ENCODE peak calls at places on chromosome 17, in eight cellular contexts. W is effector memory CD4-positive, alpha-beta T cell; Q is upper lobe of right lung; O is NT2/D1; G is vagina; C is naive thymus-derived CD4-positive, alpha-beta T cell; T is thyroid gland; Z is suprapubic skin. X is an unnamed sample. For H3K36me3 and H3K4me1, the result is how much of the 10 kb centered on the place peaks cover.

GRCh38 chr17:35797918-35798317 is 2.5 kb upstream of the MMP28 start:
- DNase-seq in T (no peak), Z (no peak), W (no peak), C (no peak), G (peak), Q (no peak), O (no peak), X (no peak)

GRCh38 chr17:77444653-77445029 is 303.9 kb downstream of the SEC14L1 start:
- DNase-seq in G (no peak), C (no peak), T (no peak), W (no peak), Z (no peak), Q (no peak), O (no peak), X (no peak)

GRCh38 chr17:5065227-5065744 is 13.0 kb upstream of the ZFP3 start:
- DNase-seq in Z (no peak), T (peak), O (no peak), C (no peak), Q (no peak), G (no peak), W (no peak), X (no peak)

GRCh38 chr17:32590974-32591373 is 104.2 kb downstream of the CDK5R1 start:
- DNase-seq in T (no peak), Q (no peak), W (no peak), O (no peak), G (no peak), C (no peak), Z (no peak), X (no peak)

GRCh38 chr17:29623283-29623647 is 553 bp upstream of the CORO6 start:
- DNase-seq in O (no peak), G (no peak), Q (no peak), T (no peak), C (no peak), W (no peak), Z (no peak), X (no peak)

GRCh38 chr17:30376621-30377452 is 1.9 kb upstream of the CPD start:
- DNase-seq in Z (no peak), C (no peak), W (no peak), G (no peak), O (no peak), Q (peak), T (peak), X (no peak)

GRCh38 chr17:5557485-5557884 is 26.8 kb downstream of the NLRP1 start:
- DNase-seq in G (no peak), O (no peak), Z (peak), C (no peak), T (no peak), Q (no peak), W (no peak), X (no peak)

GRCh38 chr17:32551186-32551955 is 64.6 kb downstream of the CDK5R1 start:
- DNase-seq in T (no peak), Q (no peak), Z (no peak), O (no peak), G (no peak), W (no peak), C (no peak), X (no peak)

GRCh38 chr17:77928519-77929179 is 29.9 kb upstream of the TNRC6C start:
- DNase-seq in C (no peak), O (no peak), Q (no peak), G (no peak), W (no peak), T (no peak), Z (no peak), X (no peak)

GRCh38 chr17:76082326-76083251 is 3.6 kb downstream of the ZACN start:
- DNase-seq in W (no peak), O (no peak), C (no peak), G (no peak), Z (no peak), Q (peak), T (no peak), X (no peak)

GRCh38 chr17:13114601-13115024 is 96.8 kb upstream of the ELAC2 start:
- DNase-seq in Z (no peak), G (no peak), O (peak), Q (no peak), T (no peak), C (no peak), W (no peak), X (peak)

GRCh38 chr17:28552201-28552999 is at the start of gene UNC119:
- DNase-seq in G (no peak), W (peak), C (peak), Q (peak), T (peak), O (no peak), Z (peak), X (no peak)

GRCh38 chr17:17681187-17681743 is at the start of gene RAI1:
- DNase-seq in W (peak), C (peak), G (no peak), O (no peak), Q (peak), T (peak), Z (no peak), X (no peak)

GRCh38 chr17:21549107-21549687 is 143.1 kb upstream of the KCNJ18 start:
- DNase-seq in C (no peak), Q (no peak), G (no peak), W (no peak), Z (no peak), T (no peak), O (no peak), X (no peak)

GRCh38 chr17:72987166-72987565 is 105.3 kb downstream of the SLC39A11 start:
- DNase-seq in W (no peak), T (no peak), G (no peak), C (no peak), Q (no peak), Z (no peak), O (no peak), X (no peak)

GRCh38 chr17:19247423-19247822 is 10.3 kb downstream of the EPN2 start:
- DNase-seq in C (no peak), O (no peak), Q (no peak), G (no peak), W (no peak), T (no peak), Z (no peak), X (no peak)

GRCh38 chr17:49016775-49017463 is 19.7 kb downstream of the IGF2BP1 start:
- DNase-seq in O (no peak), T (peak), C (no peak), G (peak), Z (no peak), W (no peak), Q (peak), X (no peak)

GRCh38 chr17:76170114-76170513 is 29.1 kb upstream of the FOXJ1 start:
- DNase-seq in G (no peak), T (no peak), Q (no peak), Z (no peak), O (no peak), C (no peak), W (no peak), X (no peak)

GRCh38 chr17:35242805-35243458 is at the start of gene SLFN5:
- DNase-seq in G (no peak), Q (peak), O (peak), W (peak), C (peak), T (peak), Z (peak), X (peak)

GRCh38 chr17:15914400-15915165 is 30.3 kb upstream of the ADORA2B start:
- DNase-seq in G (no peak), Z (no peak), O (no peak), W (no peak), C (no peak), T (no peak), Q (no peak), X (no peak)

GRCh38 chr17:28018439-28019070 is 23.9 kb upstream of the NLK start:
- DNase-seq in Z (no peak), G (no peak), Q (no peak), O (no peak), W (no peak), C (no peak), T (peak), X (no peak)

GRCh38 chr17:57515662-57516211 is 229.4 kb downstream of the CCDC182 start:
- DNase-seq in G (no peak), Z (no peak), O (no peak), Q (no peak), W (no peak), T (no peak), C (no peak), X (no peak)

GRCh38 chr17:17628388-17629008 is 37.0 kb upstream of the PEMT start:
- DNase-seq in O (no peak), G (no peak), Z (no peak), T (no peak), C (peak), Q (no peak), W (peak), X (no peak)

GRCh38 chr17:73357318-73357717 is 45.5 kb upstream of the CDC42EP4 start:
- DNase-seq in G (no peak), Q (no peak), C (no peak), O (no peak), Z (no peak), T (no peak), W (no peak), X (no peak)

GRCh38 chr17:46979023-46979870 is at the start of gene RPRML:
- DNase-seq in T (peak), O (no peak), W (no peak), Q (no peak), C (no peak), Z (no peak), G (no peak), X (no peak)

GRCh38 chr17:74288785-74289184 is 14.8 kb downstream of the DNAI2 start:
- DNase-seq in T (no peak), Q (no peak), G (no peak), O (no peak), C (no peak), Z (no peak), W (no peak), X (no peak)

GRCh38 chr17:48555183-48555615 is 10.3 kb upstream of the HOXB2 start:
- DNase-seq in Z (no peak), G (no peak), Q (no peak), O (no peak), T (no peak), C (peak), W (no peak), X (no peak)

GRCh38 chr17:31508310-31509094 is 117.0 kb downstream of the RAB11FIP4 start:
- DNase-seq in C (peak), Z (no peak), T (no peak), G (no peak), O (no peak), Q (no peak), W (peak), X (no peak)

GRCh38 chr17:32486091-32486700 is 597 bp upstream of the CDK5R1 start:
- DNase-seq in T (peak), W (peak), O (peak), C (peak), G (no peak), Z (no peak), Q (peak), X (no peak)

GRCh38 chr17:8647202-8647601 is 16.7 kb upstream of the MYH10 start:
- DNase-seq in G (no peak), Q (no peak), T (no peak), O (no peak), W (no peak), Z (no peak), C (no peak), X (no peak)

GRCh38 chr17:62704381-62704971 is 77.0 kb downstream of the MRC2 start:
- DNase-seq in Q (peak), O (no peak), W (no peak), C (no peak), T (peak), G (peak), Z (peak), X (no peak)
- H3K4me3 ChIP-seq in Q (peak), O (peak), W (peak), C (peak), T (no peak), G (peak), Z (peak), X (peak)

DNA sequence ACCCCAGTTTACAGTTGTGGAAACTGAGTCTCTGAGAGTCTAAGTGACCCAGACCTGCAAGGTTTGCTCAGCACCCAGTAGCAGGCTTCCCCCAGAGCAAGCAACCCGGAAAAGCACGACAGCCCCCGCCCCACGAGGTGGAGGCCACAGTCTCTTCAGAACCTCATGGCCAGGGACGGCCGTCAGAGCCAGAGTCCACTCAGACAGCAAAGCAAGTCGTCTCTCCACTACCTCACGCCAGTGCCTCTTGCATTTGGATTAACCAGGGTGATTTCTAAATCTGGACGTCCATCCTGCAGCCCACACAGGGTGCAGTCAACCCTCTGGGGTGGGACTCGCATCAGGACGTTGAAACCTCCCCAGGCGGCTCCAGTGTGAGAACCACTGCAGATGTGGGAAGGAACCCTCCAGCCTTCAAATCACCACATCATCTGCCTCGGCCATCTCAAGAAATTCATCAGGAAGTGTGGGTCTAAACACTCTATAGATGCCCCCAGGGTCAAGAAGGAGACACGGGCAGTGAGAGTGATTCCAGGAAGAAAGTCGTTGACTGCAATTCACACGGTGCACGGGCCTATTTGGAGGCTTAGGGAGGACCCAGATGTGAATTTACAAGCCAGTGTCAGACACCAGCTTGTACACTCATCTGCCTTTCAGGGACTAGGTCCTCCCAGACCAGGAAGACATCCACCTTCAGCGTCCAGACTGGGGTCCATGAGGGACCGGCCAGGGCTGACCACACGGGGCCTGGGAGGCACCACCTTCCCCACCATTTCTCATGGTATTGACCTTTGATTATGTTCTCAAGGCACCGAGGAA is 20.2 kb upstream of the RBFOX3 start:
- DNase-seq in Q (peak), Z (peak), G (peak), O (no peak), T (no peak), W (no peak), C (no peak), X (no peak)
- H3K36me3 ChIP-seq in Q (under half), Z (under half), G (under half), O (under half), T (under half), W (under half), C (under half), X (under half)

DNA sequence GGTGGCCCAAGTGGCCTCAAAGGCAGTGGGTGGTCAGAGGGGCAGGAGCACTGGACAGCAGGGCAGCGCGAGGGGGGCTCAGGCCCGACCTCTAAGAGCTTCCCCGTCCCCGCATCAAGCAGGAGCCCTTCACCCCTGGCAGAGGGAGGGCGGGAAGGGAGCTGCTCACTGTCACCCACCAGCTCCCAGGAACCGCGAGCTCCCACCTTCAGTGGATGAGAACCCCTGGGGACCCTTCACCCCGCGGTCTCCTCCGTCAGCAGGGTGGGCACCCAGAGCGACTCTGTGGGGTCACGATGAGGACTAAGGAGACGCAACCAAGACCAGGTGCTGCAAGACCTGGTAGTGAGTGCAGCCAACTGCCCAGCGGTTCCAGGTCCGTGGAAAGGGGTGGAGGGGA is 13.6 kb downstream of the CEP131 start:
- DNase-seq in Z (no peak), Q (no peak), C (no peak), W (no peak), G (no peak), O (no peak), T (no peak), X (no peak)
- H3K4me1 ChIP-seq in Z (under half), Q (under half), C (under half), W (under half), G (under half), O (under half), T (under half), X (under half)

DNA sequence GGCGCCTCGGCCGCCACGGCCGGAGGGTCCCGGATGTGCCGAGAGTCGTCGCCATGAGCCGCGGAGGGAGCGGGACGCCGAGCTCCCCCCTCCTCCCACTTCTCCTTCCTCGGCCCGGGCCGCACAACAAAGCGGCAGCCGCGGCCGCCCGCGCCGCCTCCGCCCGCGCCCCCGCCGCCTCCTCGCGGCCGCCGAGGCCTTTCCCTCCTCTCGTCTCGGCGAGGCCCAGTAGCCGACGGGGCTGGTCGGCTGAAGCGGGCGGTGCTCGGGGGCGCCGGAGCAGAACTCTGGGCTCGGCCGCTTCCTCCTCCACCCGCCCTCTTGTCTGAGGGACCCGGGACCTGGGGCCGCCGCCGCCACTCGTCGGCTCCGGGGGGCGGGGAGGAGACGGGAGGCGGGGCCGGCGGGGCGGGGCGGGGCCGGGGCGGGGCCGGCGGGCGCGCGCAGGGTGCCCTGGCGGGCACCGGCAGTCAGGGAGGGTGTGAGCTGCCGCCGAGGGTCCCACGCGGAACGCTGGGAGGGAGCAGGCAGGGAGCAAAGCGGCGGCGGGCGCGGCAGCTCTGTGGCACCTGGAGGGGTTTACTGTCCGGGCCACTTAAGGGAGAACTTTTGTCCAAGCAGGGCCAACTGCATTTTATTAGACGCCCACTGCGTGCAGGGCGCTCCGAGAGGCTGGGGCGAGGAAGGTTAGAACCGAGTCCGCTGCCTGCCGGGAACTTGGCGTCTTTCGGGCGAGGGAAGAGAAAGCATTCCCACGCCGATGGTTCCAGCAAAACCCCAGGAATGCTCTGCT is at the start of gene SMURF2:
- DNase-seq in Q (peak), W (peak), G (no peak), T (peak), C (peak), Z (peak), O (peak), X (no peak)
- H3K4me3 ChIP-seq in Q (peak), W (peak), G (peak), T (peak), C (peak), Z (peak), O (peak), X (peak)

GRCh38 chr17:1056761-1057160 is 59.8 kb downstream of the TIMM22 start:
- DNase-seq in W (no peak), T (no peak), O (no peak), C (no peak), Q (no peak), G (no peak), Z (no peak), X (no peak)

GRCh38 chr17:1055751-1056645 is 59.1 kb downstream of the TIMM22 start:
- DNase-seq in T (peak), O (peak), Q (no peak), Z (no peak), W (peak), C (peak), G (no peak), X (no peak)

GRCh38 chr17:1054656-1055055 is 57.7 kb downstream of the TIMM22 start:
- DNase-seq in C (no peak), T (no peak), Z (no peak), Q (no peak), O (no peak), G (no peak), W (no peak), X (no peak)

GRCh38 chr17:1053661-1054360 is 56.9 kb downstream of the TIMM22 start:
- DNase-seq in Z (no peak), T (no peak), Q (no peak), G (no peak), C (no peak), W (no peak), O (no peak), X (no peak)

GRCh38 chr17:1055231-1055630 is 58.3 kb downstream of the TIMM22 start:
- DNase-seq in Q (no peak), G (no peak), O (no peak), T (no peak), Z (no peak), C (no peak), W (no peak), X (no peak)
- H3K36me3 ChIP-seq in Q (half or more), G (under half), O (under half), T (under half), Z (half or more), C (half or more), W (half or more), X (under half)

GRCh38 chr17:63276376-63276775 is 169.7 kb downstream of the CYB561 start:
- DNase-seq in G (no peak), O (no peak), W (no peak), Q (no peak), C (no peak), T (no peak), Z (no peak), X (no peak)
- H3K4me1 ChIP-seq in G (under half), O (under half), W (under half), Q (under half), C (under half), T (under half), Z (under half), X (under half)

DNA sequence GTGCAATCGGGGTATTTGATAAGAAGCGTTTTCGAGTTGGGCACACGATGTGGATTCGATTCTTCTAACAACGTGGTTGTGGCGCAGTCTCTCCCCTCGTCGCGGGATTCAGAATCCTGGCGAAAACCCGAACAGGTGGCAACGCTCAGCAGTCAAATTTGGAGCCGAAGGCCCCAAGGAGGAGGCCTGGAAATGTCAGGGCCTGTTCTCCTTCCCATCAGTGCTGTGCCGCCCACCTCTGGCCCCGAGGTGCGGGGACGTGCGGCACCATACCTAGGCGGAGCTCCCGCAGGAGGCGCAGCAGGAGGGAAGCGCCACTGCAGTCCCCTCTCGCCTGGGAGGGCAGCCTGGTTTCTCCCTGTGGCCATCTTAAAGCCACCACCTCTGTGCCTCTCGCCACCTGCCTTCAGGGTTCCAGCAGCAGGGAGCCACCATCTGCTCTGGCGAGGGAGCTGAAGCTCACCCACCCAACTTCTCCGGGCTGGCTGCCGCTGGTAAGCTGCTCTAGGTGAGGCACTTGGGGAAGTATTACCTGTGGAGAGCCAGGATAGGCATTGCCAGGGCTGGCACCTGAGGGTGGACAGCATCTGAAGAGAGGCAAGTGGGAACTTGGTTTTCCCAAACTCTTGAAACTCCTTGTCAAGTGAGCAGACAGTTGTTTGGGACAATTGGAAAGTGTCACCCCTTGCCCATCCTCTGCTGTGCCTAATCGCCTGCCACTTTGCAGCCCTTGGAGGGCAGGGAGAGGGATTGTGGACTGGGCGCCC is 2.6 kb upstream of the AATF start:
- DNase-seq in G (no peak), Z (no peak), W (no peak), O (no peak), C (no peak), T (no peak), Q (no peak), X (no peak)
- H3K4me3 ChIP-seq in G (no peak), Z (no peak), W (no peak), O (no peak), C (no peak), T (no peak), Q (no peak), X (no peak)